ENCODE peak calls at places on chromosomes 4 and X, in six cellular contexts. A is K562, J is HepG2, P is A549, T is NB4, O is GM12878. X is an unnamed sample.

GRCh38 chrX:46912673-46913491 is 661 bp downstream of the JADE3 start:
- DNase-seq in A (peak; percentile 18), J (peak; percentile 39), P (peak; percentile 75), T (peak; percentile 76), O (no peak), X (peak; percentile 40)

GRCh38 chr4:48709920-48710319 is 70.2 kb downstream of the FRYL start:
- DNase-seq in A (no peak), J (no peak), P (no peak), T (no peak), O (no peak), X (no peak)

GRCh38 chr4:190014771-190015537 is 12.1 kb downstream of the FRG2 start:
- DNase-seq in A (peak; percentile 45), J (no peak), P (no peak), T (no peak), O (no peak), X (no peak)

GRCh38 chr4:145779319-145779801 is 99.4 kb downstream of the C4orf51 start:
- DNase-seq in A (no peak), J (no peak), P (no peak), T (no peak), O (no peak), X (peak; percentile 28)

GRCh38 chr4:52664479-52664878 is 5.4 kb upstream of the USP46 start:
- DNase-seq in A (no peak), J (no peak), P (no peak), T (no peak), O (no peak), X (no peak)

GRCh38 chrX:129522184-129523059 is 868 bp downstream of the SMARCA1 start:
- DNase-seq in A (peak; percentile 47), J (peak; percentile 64), P (peak; percentile 55), T (no peak), O (no peak), X (peak; percentile 42)

GRCh38 chr4:10003666-10004065 is 17.6 kb downstream of the SLC2A9 start:
- DNase-seq in A (no peak), J (no peak), P (no peak), T (peak; percentile 66), O (peak; percentile 56), X (no peak)

GRCh38 chrX:40151211-40152172 is 53.7 kb upstream of the BCOR start:
- DNase-seq in A (peak; percentile 39), J (no peak), P (no peak), T (no peak), O (no peak), X (no peak)

GRCh38 chr4:17708992-17709759 is 72.2 kb downstream of the FAM184B start:
- DNase-seq in A (no peak), J (no peak), P (no peak), T (no peak), O (no peak), X (no peak)

GRCh38 chr4:143234153-143234552 is 49.4 kb downstream of the USP38 start:
- DNase-seq in A (no peak), J (no peak), P (no peak), T (no peak), O (no peak), X (no peak)

DNA sequence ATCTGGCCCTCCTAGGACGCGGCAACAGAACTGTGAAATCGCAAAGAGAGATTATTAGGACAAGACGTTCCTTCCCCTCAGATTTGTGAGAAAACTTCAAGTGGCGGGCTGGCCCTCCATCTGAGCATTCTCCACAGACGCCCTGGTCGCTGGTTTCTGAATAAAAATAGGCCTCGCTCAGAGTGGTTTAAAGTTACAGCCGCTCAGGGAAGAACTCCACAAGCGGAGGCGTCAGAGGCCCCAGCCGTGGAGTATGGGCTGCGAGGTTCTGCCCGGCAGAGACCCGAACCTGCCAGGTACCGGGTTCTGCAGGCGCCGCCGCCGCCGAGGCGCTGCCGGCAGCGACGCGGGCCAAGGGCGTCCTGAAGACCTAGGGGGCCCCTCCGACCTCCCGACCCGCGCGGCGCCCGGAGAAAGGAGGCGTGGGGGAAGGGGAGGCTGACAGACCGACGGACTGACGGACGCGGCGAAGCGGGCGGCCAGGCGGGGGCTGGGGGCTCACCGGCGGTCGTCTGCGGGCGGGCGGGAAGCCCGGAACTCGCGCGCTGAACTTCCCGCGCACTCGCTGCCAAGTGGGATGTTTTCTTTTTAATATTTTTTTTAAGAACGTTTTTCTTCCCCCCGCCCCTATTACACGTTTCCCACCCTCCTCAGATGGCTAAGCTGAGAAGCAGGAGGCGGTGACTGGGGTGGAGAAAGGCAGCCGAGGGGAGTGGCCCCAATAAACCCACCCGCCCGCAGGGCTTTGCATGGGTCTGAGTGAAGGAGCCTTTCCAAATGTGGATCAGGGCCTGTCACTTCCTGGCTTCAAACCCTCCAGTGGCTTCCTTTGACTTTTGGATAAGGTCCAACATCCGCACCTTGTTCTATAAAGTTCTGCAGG is at the start of gene PABPC4L:
- DNase-seq in A (peak; percentile 18), J (no peak), P (peak; percentile 8), T (no peak), O (no peak), X (peak; percentile 77)
- TF ChIP-seq MYC in A (no peak), J (no peak), P (no peak), T (no peak), O (no peak), X (no peak)

GRCh38 chr4:89836897-89837384 is at the start of gene SNCA:
- DNase-seq in A (peak; percentile 11), J (no peak), P (peak; percentile 28), T (no peak), O (no peak), X (peak; percentile 89)
- TF ChIP-seq MYC in A (no peak), J (no peak), P (no peak), T (no peak), O (no peak), X (no peak)

GRCh38 chr4:182916483-182917181 is 554 bp downstream of the DCTD start:
- DNase-seq in A (no peak), J (no peak), P (peak; percentile 20), T (peak; percentile 62), O (no peak), X (peak; percentile 53)
- TF ChIP-seq MYC in A (no peak), J (no peak), P (no peak), T (peak; percentile 6), O (no peak), X (no peak)

GRCh38 chr4:168600796-168601583 is 104.1 kb downstream of the PALLD start:
- DNase-seq in A (no peak), J (no peak), P (no peak), T (no peak), O (no peak), X (no peak)
- TF ChIP-seq MYC in A (no peak), J (no peak), P (no peak), T (no peak), O (no peak), X (no peak)